ENCODE peak calls at places on chromosomes 6 and 20, in seven cellular contexts. One of them, this sample, is unnamed.

GRCh38 chr6:98844244-98845161 is 10.1 kb downstream of the POU3F2 start:
- DNase-seq in CD8-positive, alpha-beta T cell: no peak
- DNase-seq in Panc1: no peak
- DNase-seq in left ventricle myocardium inferior: no peak
- DNase-seq in adrenal gland: no peak
- DNase-seq in esophagus squamous epithelium: no peak
- DNase-seq in psoas muscle: no peak
- DNase-seq in this sample: no peak

GRCh38 chr6:106147476-106147875 is 61.3 kb downstream of the PRDM1 start:
- DNase-seq in CD8-positive, alpha-beta T cell: no peak
- DNase-seq in Panc1: no peak
- DNase-seq in left ventricle myocardium inferior: no peak
- DNase-seq in adrenal gland: no peak
- DNase-seq in esophagus squamous epithelium: no peak
- DNase-seq in psoas muscle: no peak
- DNase-seq in this sample: no peak

GRCh38 chr6:43263314-43264178 is 20.3 kb downstream of the TTBK1 start:
- DNase-seq in CD8-positive, alpha-beta T cell: peak; percentile 74
- DNase-seq in Panc1: peak; percentile 42
- DNase-seq in left ventricle myocardium inferior: peak; percentile 74
- DNase-seq in adrenal gland: peak; percentile 78
- DNase-seq in esophagus squamous epithelium: peak; percentile 10
- DNase-seq in psoas muscle: peak; percentile 75
- DNase-seq in this sample: no peak

GRCh38 chr6:135739288-135739687 is 112.2 kb upstream of the PDE7B start:
- DNase-seq in CD8-positive, alpha-beta T cell: no peak
- DNase-seq in Panc1: no peak
- DNase-seq in left ventricle myocardium inferior: no peak
- DNase-seq in adrenal gland: no peak
- DNase-seq in esophagus squamous epithelium: no peak
- DNase-seq in psoas muscle: no peak
- DNase-seq in this sample: no peak

GRCh38 chr6:95227301-95227700 is 350.0 kb upstream of the MANEA start:
- DNase-seq in CD8-positive, alpha-beta T cell: no peak
- DNase-seq in Panc1: no peak
- DNase-seq in left ventricle myocardium inferior: no peak
- DNase-seq in adrenal gland: no peak
- DNase-seq in esophagus squamous epithelium: no peak
- DNase-seq in psoas muscle: no peak
- DNase-seq in this sample: no peak

GRCh38 chr6:44650495-44650894 is 263.0 kb downstream of the CDC5L start:
- DNase-seq in CD8-positive, alpha-beta T cell: no peak
- DNase-seq in Panc1: no peak
- DNase-seq in left ventricle myocardium inferior: no peak
- DNase-seq in adrenal gland: no peak
- DNase-seq in esophagus squamous epithelium: no peak
- DNase-seq in psoas muscle: no peak
- DNase-seq in this sample: no peak

GRCh38 chr6:8539446-8539845 is 104.1 kb upstream of the SLC35B3 start:
- DNase-seq in CD8-positive, alpha-beta T cell: no peak
- DNase-seq in Panc1: no peak
- DNase-seq in left ventricle myocardium inferior: no peak
- DNase-seq in adrenal gland: no peak
- DNase-seq in esophagus squamous epithelium: no peak
- DNase-seq in psoas muscle: no peak
- DNase-seq in this sample: no peak

GRCh38 chr6:116579143-116579542 is 7.8 kb downstream of the RWDD1 start:
- DNase-seq in CD8-positive, alpha-beta T cell: no peak
- DNase-seq in Panc1: no peak
- DNase-seq in left ventricle myocardium inferior: no peak
- DNase-seq in adrenal gland: no peak
- DNase-seq in esophagus squamous epithelium: no peak
- DNase-seq in psoas muscle: no peak
- DNase-seq in this sample: no peak

GRCh38 chr6:323730-324088 is 31.4 kb downstream of the DUSP22 start:
- DNase-seq in CD8-positive, alpha-beta T cell: no peak
- DNase-seq in Panc1: no peak
- DNase-seq in left ventricle myocardium inferior: no peak
- DNase-seq in adrenal gland: no peak
- DNase-seq in esophagus squamous epithelium: no peak
- DNase-seq in psoas muscle: no peak
- DNase-seq in this sample: no peak

GRCh38 chr6:16799279-16800193 is 38.3 kb upstream of the ATXN1 start:
- DNase-seq in CD8-positive, alpha-beta T cell: no peak
- DNase-seq in Panc1: peak; percentile 12
- DNase-seq in left ventricle myocardium inferior: no peak
- DNase-seq in adrenal gland: no peak
- DNase-seq in esophagus squamous epithelium: no peak
- DNase-seq in psoas muscle: no peak
- DNase-seq in this sample: no peak

GRCh38 chr20:36493801-36494114 is 47.6 kb upstream of the MYL9 start:
- DNase-seq in CD8-positive, alpha-beta T cell: no peak
- DNase-seq in Panc1: no peak
- DNase-seq in left ventricle myocardium inferior: peak; percentile 74
- DNase-seq in adrenal gland: peak; percentile 71
- DNase-seq in esophagus squamous epithelium: no peak
- DNase-seq in psoas muscle: peak; percentile 92
- DNase-seq in this sample: no peak

GRCh38 chr6:48074368-48074767 is 36.6 kb downstream of the PTCHD4 start:
- DNase-seq in CD8-positive, alpha-beta T cell: no peak
- DNase-seq in Panc1: no peak
- DNase-seq in left ventricle myocardium inferior: no peak
- DNase-seq in adrenal gland: no peak
- DNase-seq in esophagus squamous epithelium: no peak
- DNase-seq in psoas muscle: no peak
- DNase-seq in this sample: no peak

GRCh38 chr20:4041748-4042411 is 26.5 kb upstream of the RNF24 start:
- DNase-seq in CD8-positive, alpha-beta T cell: no peak
- DNase-seq in Panc1: no peak
- DNase-seq in left ventricle myocardium inferior: peak; percentile 25
- DNase-seq in adrenal gland: peak; percentile 74
- DNase-seq in esophagus squamous epithelium: no peak
- DNase-seq in psoas muscle: no peak
- DNase-seq in this sample: peak; percentile 98

GRCh38 chr6:116528800-116529199 is 16.7 kb downstream of the TRAPPC3L start:
- DNase-seq in CD8-positive, alpha-beta T cell: no peak
- DNase-seq in Panc1: no peak
- DNase-seq in left ventricle myocardium inferior: no peak
- DNase-seq in adrenal gland: no peak
- DNase-seq in esophagus squamous epithelium: no peak
- DNase-seq in psoas muscle: no peak
- DNase-seq in this sample: no peak

GRCh38 chr6:131519670-131520436 is 53.2 kb upstream of the ARG1 start:
- DNase-seq in CD8-positive, alpha-beta T cell: peak; percentile 40
- DNase-seq in Panc1: no peak
- DNase-seq in left ventricle myocardium inferior: no peak
- DNase-seq in adrenal gland: peak; percentile 44
- DNase-seq in esophagus squamous epithelium: no peak
- DNase-seq in psoas muscle: no peak
- DNase-seq in this sample: peak; percentile 2

GRCh38 chr6:33075568-33076405 is at the start of gene HLA-DPB1:
- DNase-seq in CD8-positive, alpha-beta T cell: peak; percentile 34
- DNase-seq in Panc1: no peak
- DNase-seq in left ventricle myocardium inferior: no peak
- DNase-seq in adrenal gland: no peak
- DNase-seq in esophagus squamous epithelium: no peak
- DNase-seq in psoas muscle: no peak
- DNase-seq in this sample: no peak

GRCh38 chr6:158649289-158650143 is at the start of gene SYTL3:
- DNase-seq in CD8-positive, alpha-beta T cell: peak; percentile 82
- DNase-seq in Panc1: no peak
- DNase-seq in left ventricle myocardium inferior: no peak
- DNase-seq in adrenal gland: no peak
- DNase-seq in esophagus squamous epithelium: peak; percentile 14
- DNase-seq in psoas muscle: peak; percentile 66
- DNase-seq in this sample: peak; percentile 84

GRCh38 chr6:4901256-4902061 is 102.4 kb downstream of the RPP40 start:
- DNase-seq in CD8-positive, alpha-beta T cell: no peak
- DNase-seq in Panc1: no peak
- DNase-seq in left ventricle myocardium inferior: no peak
- DNase-seq in adrenal gland: no peak
- DNase-seq in esophagus squamous epithelium: no peak
- DNase-seq in psoas muscle: no peak
- DNase-seq in this sample: no peak

GRCh38 chr6:12064538-12064937 is 52.4 kb downstream of the HIVEP1 start:
- DNase-seq in CD8-positive, alpha-beta T cell: no peak
- DNase-seq in Panc1: no peak
- DNase-seq in left ventricle myocardium inferior: no peak
- DNase-seq in adrenal gland: no peak
- DNase-seq in esophagus squamous epithelium: no peak
- DNase-seq in psoas muscle: no peak
- DNase-seq in this sample: no peak

GRCh38 chr6:77470983-77471382 is 7.7 kb upstream of the HTR1B start:
- DNase-seq in CD8-positive, alpha-beta T cell: no peak
- DNase-seq in Panc1: no peak
- DNase-seq in left ventricle myocardium inferior: no peak
- DNase-seq in adrenal gland: no peak
- DNase-seq in esophagus squamous epithelium: no peak
- DNase-seq in psoas muscle: no peak
- DNase-seq in this sample: no peak

GRCh38 chr20:35144694-35145093 is 2.4 kb downstream of the EDEM2 start:
- DNase-seq in CD8-positive, alpha-beta T cell: no peak
- DNase-seq in Panc1: no peak
- DNase-seq in left ventricle myocardium inferior: no peak
- DNase-seq in adrenal gland: no peak
- DNase-seq in esophagus squamous epithelium: no peak
- DNase-seq in psoas muscle: no peak
- DNase-seq in this sample: no peak

GRCh38 chr20:35145141-35145564 is 2.0 kb downstream of the EDEM2 start:
- DNase-seq in CD8-positive, alpha-beta T cell: peak; percentile 10
- DNase-seq in Panc1: peak; percentile 61
- DNase-seq in left ventricle myocardium inferior: no peak
- DNase-seq in adrenal gland: no peak
- DNase-seq in esophagus squamous epithelium: no peak
- DNase-seq in psoas muscle: no peak
- DNase-seq in this sample: no peak

GRCh38 chr20:35151739-35152138 is 4.6 kb upstream of the EDEM2 start:
- DNase-seq in CD8-positive, alpha-beta T cell: no peak
- DNase-seq in Panc1: no peak
- DNase-seq in left ventricle myocardium inferior: no peak
- DNase-seq in adrenal gland: no peak
- DNase-seq in esophagus squamous epithelium: no peak
- DNase-seq in psoas muscle: no peak
- DNase-seq in this sample: no peak

GRCh38 chr20:35146299-35146921 is 726 bp downstream of the EDEM2 start:
- DNase-seq in CD8-positive, alpha-beta T cell: peak; percentile 31
- DNase-seq in Panc1: no peak
- DNase-seq in left ventricle myocardium inferior: no peak
- DNase-seq in adrenal gland: peak; percentile 32
- DNase-seq in esophagus squamous epithelium: no peak
- DNase-seq in psoas muscle: no peak
- DNase-seq in this sample: no peak

GRCh38 chr20:35146922-35147574 is at the start of gene EDEM2:
- DNase-seq in CD8-positive, alpha-beta T cell: peak; percentile 92
- DNase-seq in Panc1: peak; percentile 82
- DNase-seq in left ventricle myocardium inferior: peak; percentile 95
- DNase-seq in adrenal gland: peak; percentile 92
- DNase-seq in esophagus squamous epithelium: peak; percentile 48
- DNase-seq in psoas muscle: peak; percentile 97
- DNase-seq in this sample: peak; percentile 82
- TF ChIP-seq CTCF in CD8-positive, alpha-beta T cell: no peak
- TF ChIP-seq CTCF in Panc1: no peak
- TF ChIP-seq CTCF in left ventricle myocardium inferior: no peak
- TF ChIP-seq CTCF in adrenal gland: no peak
- TF ChIP-seq CTCF in esophagus squamous epithelium: peak; percentile 26
- TF ChIP-seq CTCF in psoas muscle: no peak
- TF ChIP-seq CTCF in this sample: no peak

GRCh38 chr6:27650620-27651370 is 177.9 kb upstream of the ZNF184 start:
- DNase-seq in CD8-positive, alpha-beta T cell: no peak
- DNase-seq in Panc1: peak; percentile 71
- DNase-seq in left ventricle myocardium inferior: no peak
- DNase-seq in adrenal gland: no peak
- DNase-seq in esophagus squamous epithelium: no peak
- DNase-seq in psoas muscle: no peak
- DNase-seq in this sample: no peak
- H3K4me3 ChIP-seq in CD8-positive, alpha-beta T cell: no peak overlapping the region
- H3K4me3 ChIP-seq in Panc1: peak overlapping the region; percentile 69
- H3K4me3 ChIP-seq in left ventricle myocardium inferior: no peak overlapping the region
- H3K4me3 ChIP-seq in adrenal gland: no peak overlapping the region
- H3K4me3 ChIP-seq in esophagus squamous epithelium: no peak overlapping the region
- H3K4me3 ChIP-seq in psoas muscle: no peak overlapping the region
- H3K4me3 ChIP-seq in this sample: peak overlapping the region; percentile 2

GRCh38 chr20:53309515-53309914 is 284.1 kb downstream of the ZNF217 start:
- DNase-seq in CD8-positive, alpha-beta T cell: no peak
- DNase-seq in Panc1: no peak
- DNase-seq in left ventricle myocardium inferior: no peak
- DNase-seq in adrenal gland: no peak
- DNase-seq in esophagus squamous epithelium: no peak
- DNase-seq in psoas muscle: no peak
- DNase-seq in this sample: no peak
- H3K27me3 ChIP-seq in CD8-positive, alpha-beta T cell: no peaks in the 10 kb centered on the region
- H3K27me3 ChIP-seq in Panc1: no peaks in the 10 kb centered on the region
- H3K27me3 ChIP-seq in left ventricle myocardium inferior: peaks cover 4% of the 10 kb centered on the region
- H3K27me3 ChIP-seq in adrenal gland: no peaks in the 10 kb centered on the region
- H3K27me3 ChIP-seq in esophagus squamous epithelium: no peaks in the 10 kb centered on the region
- H3K27me3 ChIP-seq in psoas muscle: no peaks in the 10 kb centered on the region
- H3K27me3 ChIP-seq in this sample: no peaks in the 10 kb centered on the region

GRCh38 chr6:46116289-46116688 is 13.5 kb upstream of the ENPP4 start:
- DNase-seq in CD8-positive, alpha-beta T cell: no peak
- DNase-seq in Panc1: no peak
- DNase-seq in left ventricle myocardium inferior: no peak
- DNase-seq in adrenal gland: no peak
- DNase-seq in esophagus squamous epithelium: no peak
- DNase-seq in psoas muscle: no peak
- DNase-seq in this sample: no peak
- TF ChIP-seq CTCF in CD8-positive, alpha-beta T cell: no peak
- TF ChIP-seq CTCF in Panc1: no peak
- TF ChIP-seq CTCF in left ventricle myocardium inferior: no peak
- TF ChIP-seq CTCF in adrenal gland: no peak
- TF ChIP-seq CTCF in esophagus squamous epithelium: no peak
- TF ChIP-seq CTCF in psoas muscle: no peak
- TF ChIP-seq CTCF in this sample: no peak